ENCODE peak calls at places on chromosomes 1 and 21, in ten cellular contexts. S is ovary; X is AG08395; E is occipital lobe; I is nucleus accumbens; Q is DMS153; W is stimulated activated CD4-positive, alpha-beta T cell treated with anti-CD3 and anti-CD28 coated beads, Interleukin-1b, Interleukin-23, amount 100 ng/mL, for 24 hours; O is NCI-H748 treated with DMSO at 0.1 percent for 48 hours; C is mesendoderm; H is NCI-H1417. G is an unnamed sample.

GRCh38 chr1:155173478-155174333 is at the start of gene TRIM46:
- DNase-seq in S (no peak), H (peak), Q (peak), C (peak), I (peak), E (peak), W (peak), O (peak), X (peak), G (peak)

GRCh38 chr1:184362876-184363275 is 24.0 kb upstream of the C1orf21 start:
- DNase-seq in X (peak), O (no peak), C (no peak), S (no peak), W (no peak), H (no peak), E (no peak), I (no peak), Q (no peak), G (no peak)

GRCh38 chr1:210291088-210291487 is 37.6 kb upstream of the HHAT start:
- DNase-seq in S (no peak), Q (no peak), W (no peak), E (no peak), X (no peak), O (no peak), C (no peak), H (no peak), I (no peak), G (no peak)

GRCh38 chr21:44375686-44376320 is 22.4 kb downstream of the TRPM2 start:
- DNase-seq in I (no peak), W (no peak), H (no peak), C (no peak), Q (no peak), X (no peak), S (no peak), O (no peak), E (no peak), G (no peak)

GRCh38 chr1:78892251-78892650 is 114.3 kb downstream of the ADGRL4 start:
- DNase-seq in E (no peak), H (no peak), I (no peak), X (peak), C (no peak), W (no peak), O (no peak), Q (no peak), S (no peak), G (no peak)

GRCh38 chr1:111190931-111191451 is 9.5 kb downstream of the DENND2D start:
- DNase-seq in W (no peak), E (no peak), X (peak), H (no peak), Q (no peak), S (no peak), I (no peak), O (no peak), C (no peak), G (no peak)

GRCh38 chr1:200535605-200536004 is 84.9 kb downstream of the KIF14 start:
- DNase-seq in X (peak), C (peak), I (no peak), Q (no peak), E (no peak), W (no peak), H (peak), O (no peak), S (no peak), G (peak)

GRCh38 chr21:15343066-15343465 is 278.3 kb upstream of the NRIP1 start:
- DNase-seq in E (no peak), Q (no peak), I (no peak), O (no peak), W (no peak), C (no peak), H (no peak), S (no peak), X (no peak), G (no peak)

GRCh38 chr1:92747735-92748134 is 37.2 kb downstream of the EVI5 start:
- DNase-seq in O (no peak), Q (no peak), E (no peak), I (no peak), C (no peak), W (no peak), X (peak), S (no peak), H (no peak), G (no peak)

GRCh38 chr1:62601412-62601971 is 4.2 kb downstream of the ANGPTL3 start:
- DNase-seq in S (no peak), E (no peak), W (no peak), O (no peak), H (no peak), Q (no peak), I (no peak), X (no peak), C (no peak), G (no peak)

GRCh38 chr1:36523850-36524249 is 41.1 kb upstream of the CSF3R start:
- DNase-seq in H (no peak), W (no peak), E (no peak), S (no peak), Q (no peak), O (no peak), I (no peak), C (peak), X (no peak), G (no peak)

GRCh38 chr1:45767035-45767434 is 16.6 kb upstream of the IPP start:
- DNase-seq in Q (no peak), H (no peak), I (no peak), C (no peak), E (no peak), X (peak), O (no peak), S (no peak), W (no peak), G (no peak)

GRCh38 chr1:193558491-193559028 is 372.1 kb upstream of the B3GALT2 start:
- DNase-seq in W (no peak), E (no peak), C (no peak), Q (no peak), X (no peak), I (no peak), O (no peak), H (no peak), S (no peak), G (no peak)

GRCh38 chr1:61244114-61244513 is 161.8 kb downstream of the NFIA start:
- DNase-seq in C (no peak), W (no peak), O (no peak), Q (no peak), H (no peak), E (no peak), S (peak), X (peak), I (no peak), G (no peak)

GRCh38 chr1:215082532-215083407 is at the start of gene KCNK2:
- DNase-seq in Q (no peak), E (no peak), H (peak), C (peak), I (no peak), O (no peak), S (peak), W (no peak), X (peak), G (peak)

GRCh38 chr21:34131586-34131985 is 58.2 kb downstream of the MRPS6 start:
- DNase-seq in W (no peak), Q (no peak), C (no peak), S (no peak), I (no peak), E (no peak), X (no peak), H (no peak), O (no peak), G (no peak)

GRCh38 chr1:85146972-85147359 is 53.9 kb downstream of the SYDE2 start:
- DNase-seq in W (no peak), E (no peak), I (no peak), Q (no peak), C (peak), H (no peak), O (no peak), S (no peak), X (no peak), G (no peak)

GRCh38 chr1:205504311-205505075 is at the start of gene CDK18:
- DNase-seq in C (peak), Q (peak), O (peak), I (peak), E (peak), X (no peak), S (peak), H (peak), W (no peak), G (peak)

GRCh38 chr1:62849031-62849430 is 65.1 kb downstream of the ATG4C start:
- DNase-seq in O (no peak), H (no peak), W (no peak), Q (no peak), X (no peak), E (no peak), S (no peak), C (peak), I (no peak), G (no peak)

GRCh38 chr1:26820784-26821269 is 5.7 kb upstream of the ZDHHC18 start:
- DNase-seq in H (no peak), W (no peak), Q (no peak), O (no peak), E (no peak), S (no peak), I (no peak), X (no peak), C (no peak), G (no peak)

GRCh38 chr1:110559157-110559556 is 40.2 kb upstream of the KCNA10 start:
- DNase-seq in Q (no peak), W (no peak), H (no peak), E (no peak), C (no peak), I (no peak), S (no peak), O (no peak), X (no peak), G (no peak)

GRCh38 chr1:228084325-228084724 is 1.8 kb downstream of the ARF1 start:
- DNase-seq in S (no peak), Q (no peak), E (no peak), H (no peak), O (no peak), I (no peak), C (no peak), X (peak), W (no peak), G (no peak)

GRCh38 chr1:31658721-31659120 is 14.0 kb upstream of the PEF1 start:
- DNase-seq in H (no peak), E (no peak), C (no peak), Q (no peak), O (no peak), S (no peak), X (no peak), I (no peak), W (no peak), G (no peak)

GRCh38 chr1:12453400-12454343 is 164.3 kb downstream of the DHRS3 start:
- DNase-seq in I (no peak), S (no peak), C (peak), H (no peak), W (no peak), X (no peak), E (no peak), Q (no peak), O (no peak), G (no peak)

GRCh38 chr1:101112051-101112770 is 86.6 kb upstream of the DPH5 start:
- DNase-seq in C (no peak), S (no peak), I (no peak), W (no peak), Q (no peak), H (no peak), X (no peak), E (no peak), O (no peak), G (no peak)

GRCh38 chr1:247456914-247457638 is 828 bp downstream of the OR2B11 start:
- DNase-seq in Q (no peak), I (no peak), E (peak), O (no peak), X (no peak), W (no peak), S (no peak), C (no peak), H (no peak), G (no peak)

GRCh38 chr1:11179125-11179524 is 10.0 kb upstream of the ANGPTL7 start:
- DNase-seq in C (no peak), E (no peak), Q (no peak), X (no peak), O (no peak), I (no peak), S (no peak), H (no peak), W (no peak), G (no peak)

GRCh38 chr1:240287722-240288121 is 196.0 kb downstream of the FMN2 start:
- DNase-seq in W (no peak), S (no peak), X (no peak), O (no peak), H (no peak), C (no peak), Q (no peak), I (no peak), E (no peak), G (no peak)

GRCh38 chr1:204450461-204451257 is 39.0 kb upstream of the PPP1R15B start:
- DNase-seq in O (no peak), W (no peak), C (peak), S (no peak), Q (no peak), I (no peak), E (no peak), H (no peak), X (no peak), G (no peak)

GRCh38 chr1:11802616-11802972 is 3.2 kb downstream of the MTHFR start:
- DNase-seq in H (no peak), E (no peak), C (peak), S (peak), O (no peak), W (no peak), I (no peak), X (peak), Q (no peak), G (no peak)

G was measured in NCI-H345.